ENCODE peak calls at places on chromosomes 1 and 21, in ten cellular contexts. Z is stimulated activated CD4-positive, alpha-beta T cell treated with anti-CD3 and anti-CD28 coated beads, Interleukin-1b, Interleukin-23, amount 100 ng/mL, for 4 hours; D is smooth muscle cell of the brain vasculature; L is activated CD8-positive, alpha-beta memory T cell treated with anti-CD3 and anti-CD28 coated beads for 24 hours; R is psoas muscle; M is left lung; N is HTR-8/SVneo; P is activated CD4-positive, CD25-positive, alpha-beta regulatory T cell; X is WERI-Rb-1; G is globus pallidus. W is an unnamed sample.

GRCh38 chr1:85289207-85289847 is 12.9 kb upstream of the BCL10 start:
- DNase-seq in M (no peak), Z (no peak), G (no peak), X (no peak), L (no peak), D (no peak), R (no peak), P (no peak), N (no peak), W (no peak)

GRCh38 chr21:25639167-25639921 is at the start of gene JAM2:
- DNase-seq in R (peak; percentile 64), X (peak; percentile 95), Z (no peak), L (peak; percentile 77), M (peak; percentile 75), N (peak; percentile 49), P (no peak), D (no peak), G (peak; percentile 57), W (peak; percentile 75)

GRCh38 chr1:71190843-71191242 is 110.0 kb upstream of the ZRANB2 start:
- DNase-seq in D (no peak), L (no peak), R (no peak), Z (no peak), P (no peak), X (no peak), G (no peak), M (no peak), N (no peak), W (no peak)

GRCh38 chr1:41844781-41845180 is 73.9 kb downstream of the HIVEP3 start:
- DNase-seq in R (no peak), M (no peak), L (no peak), X (no peak), G (no peak), Z (no peak), P (no peak), D (no peak), N (no peak), W (no peak)

GRCh38 chr21:36854391-36854790 is 112.1 kb downstream of the HLCS start:
- DNase-seq in Z (no peak), P (no peak), L (no peak), N (peak; percentile 48), X (peak; percentile 71), R (no peak), G (peak; percentile 84), D (no peak), M (no peak), W (peak; percentile 66)

GRCh38 chr21:20419780-20420179 is 578.4 kb upstream of the NCAM2 start:
- DNase-seq in D (no peak), M (no peak), N (no peak), Z (no peak), X (no peak), P (no peak), L (no peak), G (no peak), R (no peak), W (no peak)

GRCh38 chr1:30780409-30780808 is 22.8 kb upstream of the LAPTM5 start:
- DNase-seq in M (no peak), P (no peak), R (no peak), X (no peak), N (no peak), L (no peak), Z (no peak), D (no peak), G (no peak), W (no peak)

GRCh38 chr1:156807627-156808026 is 9.0 kb downstream of the SH2D2A start:
- DNase-seq in M (no peak), R (no peak), D (no peak), P (no peak), X (no peak), G (no peak), N (no peak), Z (no peak), L (no peak), W (no peak)

GRCh38 chr1:68217060-68217554 is 15.2 kb downstream of the WLS start:
- DNase-seq in G (no peak), N (no peak), Z (no peak), X (no peak), P (no peak), R (no peak), L (no peak), M (no peak), D (no peak), W (no peak)

GRCh38 chr21:45828580-45829565 is 152.7 kb upstream of the COL6A1 start:
- DNase-seq in P (no peak), X (no peak), L (peak; percentile 46), M (no peak), R (no peak), D (no peak), N (no peak), G (no peak), Z (no peak), W (peak; percentile 23)

GRCh38 chr1:248807067-248807737 is 18.5 kb downstream of the SH3BP5L start:
- DNase-seq in M (peak; percentile 90), N (no peak), D (no peak), G (peak; percentile 70), L (peak; percentile 75), Z (peak; percentile 17), R (peak; percentile 75), P (peak; percentile 7), X (peak; percentile 70), W (peak; percentile 66)

GRCh38 chr1:944341-945325 is 14.4 kb downstream of the NOC2L start:
- DNase-seq in N (no peak), G (no peak), Z (no peak), D (peak; percentile 67), M (no peak), L (no peak), R (no peak), P (no peak), X (peak; percentile 72), W (no peak)

GRCh38 chr1:33814166-33814565 is 49.7 kb upstream of the HMGB4 start:
- DNase-seq in P (no peak), R (no peak), M (no peak), N (peak; percentile 13), X (no peak), D (no peak), L (no peak), G (no peak), Z (no peak), W (no peak)

GRCh38 chr1:218498061-218498938 is 153.2 kb downstream of the TGFB2 start:
- DNase-seq in N (peak; percentile 31), D (no peak), L (no peak), Z (no peak), M (no peak), R (no peak), X (no peak), G (no peak), P (no peak), W (no peak)

GRCh38 chr1:57934745-57935144 is 510.9 kb upstream of the DAB1 start:
- DNase-seq in R (no peak), P (no peak), N (no peak), X (no peak), Z (no peak), L (no peak), D (no peak), G (no peak), M (no peak), W (no peak)

GRCh38 chr1:27070390-27071048 is 57.9 kb upstream of the TENT5B start:
- DNase-seq in R (no peak), G (no peak), M (no peak), X (peak; percentile 47), L (no peak), P (no peak), N (no peak), D (no peak), Z (no peak), W (peak; percentile 75)

W was measured in H9.